ENCODE peak calls at places on chromosome 10, in four cellular contexts. One of them, this sample, is unnamed.

GRCh38 chr10:110845756-110846620 is 25.7 kb upstream of the PDCD4 start:
- DNase-seq in A549: no peak
- DNase-seq in mucosa of descending colon: peak
- DNase-seq in cardiac fibroblast: no peak
- DNase-seq in this sample: no peak

GRCh38 chr10:12484945-12485805 is 135.8 kb downstream of the CAMK1D start:
- DNase-seq in A549: no peak
- DNase-seq in mucosa of descending colon: no peak
- DNase-seq in cardiac fibroblast: peak
- DNase-seq in this sample: peak

GRCh38 chr10:84363434-84363833 is 35.0 kb downstream of the CCSER2 start:
- DNase-seq in A549: no peak
- DNase-seq in mucosa of descending colon: no peak
- DNase-seq in cardiac fibroblast: no peak
- DNase-seq in this sample: no peak

GRCh38 chr10:1270490-1270889 is 214.3 kb downstream of the WDR37 start:
- DNase-seq in A549: no peak
- DNase-seq in mucosa of descending colon: no peak
- DNase-seq in cardiac fibroblast: no peak
- DNase-seq in this sample: no peak

GRCh38 chr10:89337493-89337892 is 9.7 kb downstream of the IFIT3 start:
- DNase-seq in A549: no peak
- DNase-seq in mucosa of descending colon: no peak
- DNase-seq in cardiac fibroblast: peak
- DNase-seq in this sample: no peak

GRCh38 chr10:97538839-97539238 is 33.7 kb upstream of the ANKRD2 start:
- DNase-seq in A549: no peak
- DNase-seq in mucosa of descending colon: peak
- DNase-seq in cardiac fibroblast: no peak
- DNase-seq in this sample: no peak

GRCh38 chr10:124028700-124029487 is 64.5 kb downstream of the CHST15 start:
- DNase-seq in A549: no peak
- DNase-seq in mucosa of descending colon: no peak
- DNase-seq in cardiac fibroblast: no peak
- DNase-seq in this sample: no peak

GRCh38 chr10:79923145-79923544 is 25.8 kb downstream of the SFTPD start:
- DNase-seq in A549: no peak
- DNase-seq in mucosa of descending colon: no peak
- DNase-seq in cardiac fibroblast: no peak
- DNase-seq in this sample: no peak

GRCh38 chr10:67763499-67764011 is 67.6 kb upstream of the CTNNA3 start:
- DNase-seq in A549: peak
- DNase-seq in mucosa of descending colon: peak
- DNase-seq in cardiac fibroblast: peak
- DNase-seq in this sample: peak

GRCh38 chr10:97771055-97771811 is 566 bp downstream of the SFRP5 start:
- DNase-seq in A549: peak
- DNase-seq in mucosa of descending colon: peak
- DNase-seq in cardiac fibroblast: peak
- DNase-seq in this sample: no peak

GRCh38 chr10:26696786-26697162 is 727 bp upstream of the PDSS1 start:
- DNase-seq in A549: peak
- DNase-seq in mucosa of descending colon: no peak
- DNase-seq in cardiac fibroblast: no peak
- DNase-seq in this sample: no peak

GRCh38 chr10:32332299-32332750 is 14.6 kb downstream of the EPC1 start:
- DNase-seq in A549: no peak
- DNase-seq in mucosa of descending colon: no peak
- DNase-seq in cardiac fibroblast: peak
- DNase-seq in this sample: no peak

GRCh38 chr10:101974091-101974799 is 81.7 kb downstream of the ARMH3 start:
- DNase-seq in A549: no peak
- DNase-seq in mucosa of descending colon: no peak
- DNase-seq in cardiac fibroblast: no peak
- DNase-seq in this sample: no peak

GRCh38 chr10:47456794-47457527 is 27.0 kb downstream of the ANXA8 start:
- DNase-seq in A549: no peak
- DNase-seq in mucosa of descending colon: no peak
- DNase-seq in cardiac fibroblast: no peak
- DNase-seq in this sample: no peak

GRCh38 chr10:97795886-97796285 is 24.1 kb upstream of the SFRP5 start:
- DNase-seq in A549: no peak
- DNase-seq in mucosa of descending colon: no peak
- DNase-seq in cardiac fibroblast: no peak
- DNase-seq in this sample: no peak

GRCh38 chr10:91587710-91588638 is 44.9 kb downstream of the PPP1R3C start:
- DNase-seq in A549: peak
- DNase-seq in mucosa of descending colon: no peak
- DNase-seq in cardiac fibroblast: peak
- DNase-seq in this sample: no peak

GRCh38 chr10:125259651-125260050 is 99.3 kb upstream of the CTBP2 start:
- DNase-seq in A549: no peak
- DNase-seq in mucosa of descending colon: no peak
- DNase-seq in cardiac fibroblast: no peak
- DNase-seq in this sample: no peak

GRCh38 chr10:15863733-15864132 is 3.4 kb upstream of the MINDY3 start:
- DNase-seq in A549: no peak
- DNase-seq in mucosa of descending colon: no peak
- DNase-seq in cardiac fibroblast: no peak
- DNase-seq in this sample: no peak

GRCh38 chr10:1539216-1539615 is 198.1 kb downstream of the ADARB2 start:
- DNase-seq in A549: no peak
- DNase-seq in mucosa of descending colon: no peak
- DNase-seq in cardiac fibroblast: no peak
- DNase-seq in this sample: no peak

GRCh38 chr10:13404791-13405190 is 56.7 kb upstream of the SEPHS1 start:
- DNase-seq in A549: no peak
- DNase-seq in mucosa of descending colon: no peak
- DNase-seq in cardiac fibroblast: no peak
- DNase-seq in this sample: no peak

GRCh38 chr10:74502963-74503608 is 323.3 kb upstream of the KAT6B start:
- DNase-seq in A549: no peak
- DNase-seq in mucosa of descending colon: no peak
- DNase-seq in cardiac fibroblast: peak
- DNase-seq in this sample: no peak

GRCh38 chr10:47104786-47105385 is 193.7 kb downstream of the PTPN20 start:
- DNase-seq in A549: no peak
- DNase-seq in mucosa of descending colon: no peak
- DNase-seq in cardiac fibroblast: peak
- DNase-seq in this sample: no peak

GRCh38 chr10:104622598-104623209 is 18.4 kb upstream of the SORCS3 start:
- DNase-seq in A549: peak
- DNase-seq in mucosa of descending colon: no peak
- DNase-seq in cardiac fibroblast: peak
- DNase-seq in this sample: no peak

GRCh38 chr10:75029874-75030273 is 81.6 kb upstream of the SAMD8 start:
- DNase-seq in A549: no peak
- DNase-seq in mucosa of descending colon: no peak
- DNase-seq in cardiac fibroblast: no peak
- DNase-seq in this sample: peak

GRCh38 chr10:5628798-5629788 is 37.3 kb downstream of the ASB13 start:
- DNase-seq in A549: no peak
- DNase-seq in mucosa of descending colon: no peak
- DNase-seq in cardiac fibroblast: peak
- DNase-seq in this sample: no peak

GRCh38 chr10:125155101-125155500 is 5.3 kb downstream of the CTBP2 start:
- DNase-seq in A549: no peak
- DNase-seq in mucosa of descending colon: no peak
- DNase-seq in cardiac fibroblast: peak
- DNase-seq in this sample: no peak

GRCh38 chr10:116417821-116418220 is 9.8 kb upstream of the PNLIPRP3 start:
- DNase-seq in A549: no peak
- DNase-seq in mucosa of descending colon: no peak
- DNase-seq in cardiac fibroblast: no peak
- DNase-seq in this sample: no peak

GRCh38 chr10:102479651-102480050 is 22.9 kb downstream of the ACTR1A start:
- DNase-seq in A549: no peak
- DNase-seq in mucosa of descending colon: peak
- DNase-seq in cardiac fibroblast: no peak
- DNase-seq in this sample: no peak

GRCh38 chr10:117454502-117454901 is 79.3 kb upstream of the PDZD8 start:
- DNase-seq in A549: no peak
- DNase-seq in mucosa of descending colon: no peak
- DNase-seq in cardiac fibroblast: peak
- DNase-seq in this sample: no peak

GRCh38 chr10:102240467-102241036 is 760 bp downstream of the PITX3 start:
- DNase-seq in A549: no peak
- DNase-seq in mucosa of descending colon: no peak
- DNase-seq in cardiac fibroblast: no peak
- DNase-seq in this sample: no peak

GRCh38 chr10:4088354-4089066 is 303.5 kb upstream of the KLF6 start:
- DNase-seq in A549: no peak
- DNase-seq in mucosa of descending colon: no peak
- DNase-seq in cardiac fibroblast: no peak
- DNase-seq in this sample: no peak

GRCh38 chr10:48449501-48450232 is 143.2 kb downstream of the MAPK8 start:
- DNase-seq in A549: no peak
- DNase-seq in mucosa of descending colon: no peak
- DNase-seq in cardiac fibroblast: no peak
- DNase-seq in this sample: no peak

GRCh38 chr10:128324058-128324457 is 197.8 kb upstream of the MKI67 start:
- DNase-seq in A549: no peak
- DNase-seq in mucosa of descending colon: no peak
- DNase-seq in cardiac fibroblast: no peak
- DNase-seq in this sample: peak

GRCh38 chr10:71143610-71144009 is 68.8 kb upstream of the UNC5B start:
- DNase-seq in A549: no peak
- DNase-seq in mucosa of descending colon: no peak
- DNase-seq in cardiac fibroblast: no peak
- DNase-seq in this sample: no peak

GRCh38 chr10:71143170-71143569 is 69.2 kb upstream of the UNC5B start:
- DNase-seq in A549: no peak
- DNase-seq in mucosa of descending colon: no peak
- DNase-seq in cardiac fibroblast: no peak
- DNase-seq in this sample: peak

GRCh38 chr10:71138126-71138860 is 74.1 kb upstream of the UNC5B start:
- DNase-seq in A549: no peak
- DNase-seq in mucosa of descending colon: no peak
- DNase-seq in cardiac fibroblast: no peak
- DNase-seq in this sample: peak

GRCh38 chr10:71144824-71145223 is 67.5 kb upstream of the UNC5B start:
- DNase-seq in A549: no peak
- DNase-seq in mucosa of descending colon: no peak
- DNase-seq in cardiac fibroblast: no peak
- DNase-seq in this sample: no peak

DNA sequence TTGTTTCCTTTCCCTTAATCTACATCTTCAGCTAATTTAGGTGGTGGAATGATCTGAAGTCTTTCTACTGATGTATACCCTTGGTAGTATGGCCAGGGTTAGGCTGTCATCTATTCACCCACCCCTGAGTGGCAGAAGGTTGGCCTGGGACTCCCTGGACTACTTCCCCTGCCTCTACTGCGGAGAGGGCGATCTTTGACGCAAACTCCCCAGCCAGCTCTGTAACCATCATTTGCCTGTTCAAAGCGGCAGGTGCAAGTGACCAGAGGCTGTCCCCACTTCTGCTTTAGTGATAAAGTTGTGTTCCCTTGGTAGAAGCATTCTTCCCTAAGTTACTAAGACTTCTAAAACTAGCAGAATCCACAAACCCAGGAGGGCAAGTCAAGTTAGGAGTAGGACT is 70.8 kb upstream of the UNC5B start:
- DNase-seq in A549: no peak
- DNase-seq in mucosa of descending colon: no peak
- DNase-seq in cardiac fibroblast: no peak
- DNase-seq in this sample: no peak
- TF ChIP-seq CTCF in A549: no peak
- TF ChIP-seq CTCF in mucosa of descending colon: no peak
- TF ChIP-seq CTCF in cardiac fibroblast: no peak
- TF ChIP-seq CTCF in this sample: no peak

GRCh38 chr10:76393875-76394706 is 962.7 kb downstream of the LRMDA start:
- DNase-seq in A549: no peak
- DNase-seq in mucosa of descending colon: no peak
- DNase-seq in cardiac fibroblast: peak
- DNase-seq in this sample: no peak
- TF ChIP-seq CTCF in A549: no peak
- TF ChIP-seq CTCF in mucosa of descending colon: no peak
- TF ChIP-seq CTCF in cardiac fibroblast: no peak
- TF ChIP-seq CTCF in this sample: no peak

GRCh38 chr10:21169271-21169670 is 272.2 kb upstream of the NEBL start:
- DNase-seq in A549: no peak
- DNase-seq in mucosa of descending colon: no peak
- DNase-seq in cardiac fibroblast: peak
- DNase-seq in this sample: no peak

GRCh38 chr10:21170216-21170615 is 273.1 kb upstream of the NEBL start:
- DNase-seq in A549: no peak
- DNase-seq in mucosa of descending colon: no peak
- DNase-seq in cardiac fibroblast: no peak
- DNase-seq in this sample: no peak

GRCh38 chr10:21171936-21172773 is 275.0 kb upstream of the NEBL start:
- DNase-seq in A549: no peak
- DNase-seq in mucosa of descending colon: peak
- DNase-seq in cardiac fibroblast: no peak
- DNase-seq in this sample: no peak

GRCh38 chr10:21172774-21173432 is 275.8 kb upstream of the NEBL start:
- DNase-seq in A549: peak
- DNase-seq in mucosa of descending colon: peak
- DNase-seq in cardiac fibroblast: peak
- DNase-seq in this sample: no peak

GRCh38 chr10:21171197-21171935 is 274.3 kb upstream of the NEBL start:
- DNase-seq in A549: peak
- DNase-seq in mucosa of descending colon: no peak
- DNase-seq in cardiac fibroblast: peak
- DNase-seq in this sample: no peak
- TF ChIP-seq CTCF in A549: no peak
- TF ChIP-seq CTCF in mucosa of descending colon: no peak
- TF ChIP-seq CTCF in cardiac fibroblast: peak
- TF ChIP-seq CTCF in this sample: peak

GRCh38 chr10:107022600-107023354 is 141.7 kb downstream of the SORCS1 start:
- DNase-seq in A549: no peak
- DNase-seq in mucosa of descending colon: no peak
- DNase-seq in cardiac fibroblast: no peak
- DNase-seq in this sample: no peak

GRCh38 chr10:107031981-107032699 is 132.4 kb downstream of the SORCS1 start:
- DNase-seq in A549: no peak
- DNase-seq in mucosa of descending colon: no peak
- DNase-seq in cardiac fibroblast: no peak
- DNase-seq in this sample: no peak

GRCh38 chr10:107032700-107033401 is 131.7 kb downstream of the SORCS1 start:
- DNase-seq in A549: no peak
- DNase-seq in mucosa of descending colon: no peak
- DNase-seq in cardiac fibroblast: no peak
- DNase-seq in this sample: no peak

GRCh38 chr10:107025676-107026075 is 138.8 kb downstream of the SORCS1 start:
- DNase-seq in A549: no peak
- DNase-seq in mucosa of descending colon: no peak
- DNase-seq in cardiac fibroblast: no peak
- DNase-seq in this sample: no peak

GRCh38 chr10:107028249-107028648 is 136.3 kb downstream of the SORCS1 start:
- DNase-seq in A549: no peak
- DNase-seq in mucosa of descending colon: no peak
- DNase-seq in cardiac fibroblast: no peak
- DNase-seq in this sample: no peak
- TF ChIP-seq CTCF in A549: no peak
- TF ChIP-seq CTCF in mucosa of descending colon: no peak
- TF ChIP-seq CTCF in cardiac fibroblast: no peak
- TF ChIP-seq CTCF in this sample: no peak

This sample was measured in left ventricle myocardium inferior.